ENCODE peak calls at places on chromosome 1, in eight cellular contexts. M, D, K, Z, A, I, O and T are unnamed samples. For H3K36me3, the result is how much of the 10 kb centered on the place peaks cover.

GRCh38 chr1:180053594-180054567 is 99.3 kb downstream of the CEP350 start:
- DNase-seq in A (no peak), D (no peak), M (no peak), K (peak), I (no peak), Z (no peak), O (no peak), T (no peak)

GRCh38 chr1:97999320-97999719 is 78.5 kb upstream of the DPYD start:
- DNase-seq in D (no peak), K (peak), M (no peak), O (peak), A (no peak), I (no peak), Z (no peak), T (no peak)

GRCh38 chr1:31717341-31717740 is 13.5 kb upstream of the COL16A1 start:
- DNase-seq in K (no peak), M (no peak), I (no peak), O (peak), Z (no peak), D (no peak), A (peak), T (no peak)

GRCh38 chr1:223341111-223341510 is 22.9 kb downstream of the SUSD4 start:
- DNase-seq in D (no peak), A (no peak), M (no peak), Z (no peak), I (peak), O (peak), K (peak), T (no peak)

GRCh38 chr1:3111616-3112021 is 42.6 kb downstream of the PRDM16 start:
- DNase-seq in M (no peak), K (no peak), O (no peak), Z (no peak), I (no peak), D (no peak), A (no peak), T (no peak)

GRCh38 chr1:30009720-30010119 is 713.7 kb downstream of the MATN1 start:
- DNase-seq in M (no peak), K (no peak), A (no peak), I (no peak), Z (no peak), O (no peak), D (no peak), T (no peak)

GRCh38 chr1:21261551-21262281 is 28.5 kb downstream of the ECE1 start:
- DNase-seq in Z (peak), O (peak), A (peak), K (peak), M (peak), D (no peak), I (peak), T (no peak)

GRCh38 chr1:21652937-21653743 is 16.0 kb downstream of the RAP1GAP start:
- DNase-seq in O (no peak), I (no peak), D (no peak), A (peak), M (no peak), K (no peak), Z (no peak), T (no peak)

GRCh38 chr1:72932025-72932424 is 649.7 kb upstream of the NEGR1 start:
- DNase-seq in I (no peak), K (no peak), O (no peak), D (no peak), A (no peak), Z (no peak), M (no peak), T (no peak)

GRCh38 chr1:62513013-62513412 is 76.2 kb downstream of the USP1 start:
- DNase-seq in K (no peak), Z (no peak), O (no peak), D (no peak), I (no peak), M (no peak), A (no peak), T (no peak)

GRCh38 chr1:147243228-147243685 is 773 bp downstream of the CHD1L start:
- DNase-seq in K (no peak), Z (no peak), I (no peak), M (no peak), A (no peak), D (peak), O (no peak), T (no peak)

GRCh38 chr1:15538750-15539149 is 12.1 kb downstream of the DNAJC16 start:
- DNase-seq in A (peak), M (no peak), Z (no peak), K (no peak), I (no peak), O (no peak), D (no peak), T (no peak)

GRCh38 chr1:119373465-119373864 is 4.9 kb downstream of the HAO2 start:
- DNase-seq in Z (no peak), K (peak), A (no peak), D (no peak), O (peak), I (no peak), M (no peak), T (no peak)

GRCh38 chr1:17010601-17011438 is 908 bp downstream of the ATP13A2 start:
- DNase-seq in M (no peak), A (peak), K (peak), O (peak), Z (peak), I (peak), D (peak), T (no peak)

GRCh38 chr1:173758980-173759379 is 44.2 kb downstream of the KLHL20 start:
- DNase-seq in O (no peak), K (no peak), D (no peak), I (no peak), Z (no peak), A (no peak), M (no peak), T (no peak)

GRCh38 chr1:185886671-185887070 is 152.5 kb downstream of the HMCN1 start:
- DNase-seq in D (no peak), M (no peak), I (no peak), O (no peak), A (no peak), K (no peak), Z (no peak), T (no peak)

GRCh38 chr1:6075747-6076146 is 30.1 kb downstream of the KCNAB2 start:
- DNase-seq in K (no peak), A (no peak), Z (no peak), O (no peak), M (no peak), D (no peak), I (no peak), T (no peak)

GRCh38 chr1:23613191-23614126 is 54.2 kb upstream of the ID3 start:
- DNase-seq in M (no peak), A (no peak), I (peak), D (peak), K (no peak), Z (no peak), O (no peak), T (no peak)

GRCh38 chr1:239732770-239733169 is 346.4 kb downstream of the CHRM3 start:
- DNase-seq in O (no peak), K (no peak), A (no peak), I (no peak), Z (no peak), D (no peak), M (no peak), T (no peak)

GRCh38 chr1:55375617-55376258 is 160.6 kb upstream of the USP24 start:
- DNase-seq in Z (peak), I (no peak), M (peak), O (peak), D (peak), K (peak), A (no peak), T (no peak)

GRCh38 chr1:227388771-227389170 is 70.5 kb upstream of the CDC42BPA start:
- DNase-seq in O (peak), M (no peak), Z (no peak), A (no peak), I (no peak), D (no peak), K (no peak), T (no peak)

GRCh38 chr1:21064057-21064456 is 112.6 kb downstream of the EIF4G3 start:
- DNase-seq in O (no peak), M (no peak), I (no peak), Z (no peak), A (no peak), D (no peak), K (no peak), T (no peak)

GRCh38 chr1:229070168-229070567 is 200.7 kb upstream of the RAB4A start:
- DNase-seq in O (peak), A (no peak), K (peak), I (peak), Z (peak), M (no peak), D (no peak), T (peak)

GRCh38 chr1:88683516-88683847 is 591 bp upstream of the PKN2 start:
- DNase-seq in A (peak), I (peak), M (no peak), K (no peak), Z (peak), D (peak), O (peak), T (peak)

GRCh38 chr1:25858494-25858893 is 763 bp downstream of the AUNIP start:
- DNase-seq in M (no peak), I (no peak), K (no peak), A (no peak), D (no peak), O (no peak), Z (no peak), T (no peak)

GRCh38 chr1:100883963-100884362 is 10.7 kb downstream of the EXTL2 start:
- DNase-seq in A (peak), Z (no peak), O (peak), I (no peak), D (no peak), M (no peak), K (peak), T (no peak)

GRCh38 chr1:200693327-200693726 is 23.6 kb upstream of the DDX59 start:
- DNase-seq in O (no peak), I (no peak), K (no peak), A (no peak), M (no peak), D (no peak), Z (no peak), T (no peak)

GRCh38 chr1:41598325-41598724 is 113.8 kb upstream of the EDN2 start:
- DNase-seq in K (no peak), O (no peak), Z (no peak), D (no peak), I (no peak), M (no peak), A (no peak), T (peak)

GRCh38 chr1:59732219-59732955 is 82.4 kb upstream of the HOOK1 start:
- DNase-seq in A (peak), Z (no peak), M (no peak), O (no peak), D (no peak), K (peak), I (no peak), T (no peak)

GRCh38 chr1:51728611-51729155 is 111.8 kb downstream of the OSBPL9 start:
- DNase-seq in K (no peak), M (no peak), A (no peak), Z (no peak), O (peak), D (no peak), I (no peak), T (no peak)

GRCh38 chr1:20291621-20292020 is 946 bp downstream of the VWA5B1 start:
- DNase-seq in Z (no peak), K (no peak), A (no peak), D (no peak), O (no peak), I (no peak), M (no peak), T (no peak)

DNA sequence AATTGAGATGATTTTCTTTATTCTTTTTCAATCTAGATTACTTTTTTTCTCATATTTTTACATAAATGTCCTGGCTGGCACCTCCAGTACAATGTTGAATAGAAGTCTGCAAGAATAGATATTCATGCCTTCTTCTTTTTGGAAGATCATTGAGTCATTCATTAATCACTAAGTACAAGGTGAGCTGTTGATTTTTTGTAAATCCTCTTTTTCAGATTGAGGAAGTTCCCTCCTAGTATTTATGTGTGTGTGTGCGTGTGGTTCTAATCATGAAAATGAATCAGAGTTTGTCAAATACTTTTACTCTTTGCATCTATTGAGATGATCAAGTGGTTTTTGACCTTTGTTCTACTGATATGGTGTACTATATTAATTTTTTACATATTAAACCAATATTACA is 859.3 kb downstream of the KCNT2 start:
- DNase-seq in O (no peak), I (no peak), Z (no peak), A (no peak), M (no peak), D (no peak), K (no peak), T (no peak)
- H3K27ac ChIP-seq in O (no peak), I (no peak), Z (no peak), A (no peak), M (no peak), D (no peak), K (no peak), T (no peak)

GRCh38 chr1:212402876-212403275 is 11.8 kb downstream of the PACC1 start:
- DNase-seq in Z (no peak), I (no peak), D (no peak), M (no peak), A (no peak), K (no peak), O (peak), T (no peak)
- H3K36me3 ChIP-seq in Z (under half), I (under half), D (half or more), M (under half), A (under half), K (under half), O (under half), T (under half)

GRCh38 chr1:247936415-247936814 is 11.7 kb downstream of the OR2AJ1 start:
- DNase-seq in M (no peak), O (no peak), K (no peak), A (no peak), Z (no peak), D (no peak), I (no peak), T (no peak)
- H3K4me3 ChIP-seq in M (no peak), O (no peak), K (no peak), A (no peak), Z (no peak), D (no peak), I (no peak), T (no peak)

GRCh38 chr1:235633220-235633540 is 16.4 kb downstream of the GNG4 start:
- DNase-seq in M (no peak), K (no peak), I (no peak), Z (no peak), D (no peak), O (no peak), A (peak), T (no peak)
- H3K27ac ChIP-seq in M (no peak), K (no peak), I (no peak), Z (no peak), D (no peak), O (no peak), A (no peak), T (no peak)

DNA sequence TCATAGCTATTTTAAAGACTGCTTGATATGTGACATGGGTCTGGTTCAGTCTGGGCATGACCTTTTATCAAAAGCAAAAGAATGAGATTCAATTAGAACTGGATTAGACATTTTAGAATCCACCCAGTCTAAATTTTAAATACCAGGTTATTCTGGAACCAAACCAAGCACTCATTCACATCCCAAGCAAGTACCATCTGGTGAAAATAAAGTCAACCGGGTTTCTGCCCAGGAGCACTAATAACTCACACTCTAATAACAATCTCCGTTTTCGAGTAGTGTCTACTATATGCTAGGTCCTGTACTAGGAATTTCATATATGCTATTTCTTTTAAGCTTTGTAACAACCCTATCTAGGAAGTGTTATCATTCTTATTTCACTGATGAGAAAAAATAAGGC is 30.6 kb downstream of the ZNHIT6 start:
- DNase-seq in Z (no peak), K (no peak), O (no peak), I (no peak), A (no peak), D (no peak), M (no peak), T (no peak)
- H3K36me3 ChIP-seq in Z (under half), K (under half), O (under half), I (half or more), A (under half), D (half or more), M (under half), T (under half)

GRCh38 chr1:146016891-146017290 is 4.6 kb downstream of the HJV start:
- DNase-seq in D (no peak), M (no peak), K (no peak), I (no peak), O (no peak), A (peak), Z (no peak), T (no peak)

GRCh38 chr1:146021622-146022402 is at the start of gene HJV:
- DNase-seq in A (peak), M (no peak), K (peak), D (no peak), O (no peak), I (no peak), Z (no peak), T (no peak)

GRCh38 chr1:146020058-146020738 is 1.3 kb downstream of the HJV start:
- DNase-seq in O (no peak), I (no peak), K (no peak), M (no peak), A (peak), Z (no peak), D (no peak), T (no peak)

GRCh38 chr1:146021046-146021445 is 489 bp downstream of the HJV start:
- DNase-seq in M (no peak), D (no peak), A (peak), Z (no peak), K (no peak), I (no peak), O (no peak), T (no peak)

GRCh38 chr1:146019225-146020057 is 2.1 kb downstream of the HJV start:
- DNase-seq in Z (no peak), K (no peak), O (no peak), I (no peak), A (no peak), D (no peak), M (no peak), T (no peak)
- H3K4me3 ChIP-seq in Z (no peak), K (no peak), O (no peak), I (peak), A (no peak), D (no peak), M (no peak), T (peak)